ENCODE peak calls at places on chromosomes 2 and 18, in nine cellular contexts. H is neural progenitor cell, P is A549, N is dorsolateral prefrontal cortex, O is BJ, G is fibroblast of mammary gland, B is astrocyte of the spinal cord, Q is natural killer cell, Z is glutamatergic neuron. K is an unnamed sample.

GRCh38 chr2:160562730-160563129 is 69.1 kb upstream of the RBMS1 start:
- DNase-seq in Q (no peak), N (no peak), Z (no peak), G (no peak), H (no peak), P (peak), B (no peak), O (no peak), K (no peak)

GRCh38 chr2:164155558-164155957 is 419.8 kb upstream of the FIGN start:
- DNase-seq in G (no peak), B (no peak), Z (no peak), N (no peak), P (no peak), H (no peak), O (no peak), Q (no peak), K (no peak)

GRCh38 chr2:73700661-73701447 is 36.3 kb downstream of the TPRKB start:
- DNase-seq in Z (no peak), B (no peak), G (no peak), N (no peak), H (no peak), P (no peak), Q (no peak), O (no peak), K (no peak)

GRCh38 chr2:38440655-38441054 is 63.6 kb upstream of the ATL2 start:
- DNase-seq in Q (no peak), B (no peak), Z (no peak), O (no peak), P (no peak), H (no peak), N (no peak), G (no peak), K (no peak)

GRCh38 chr18:46639386-46639785 is 17.6 kb downstream of the LOXHD1 start:
- DNase-seq in G (no peak), Z (no peak), N (no peak), H (no peak), Q (no peak), O (no peak), B (no peak), P (no peak), K (no peak)

GRCh38 chr2:96264656-96265348 is 995 bp downstream of the TMEM127 start:
- DNase-seq in O (no peak), G (peak), B (peak), P (no peak), Z (peak), Q (peak), N (no peak), H (peak), K (no peak)

GRCh38 chr2:205290299-205290698 is 392.0 kb upstream of the NRP2 start:
- DNase-seq in Q (no peak), Z (no peak), N (no peak), O (no peak), P (no peak), G (no peak), B (no peak), H (no peak), K (no peak)

GRCh38 chr2:159454185-159454584 is 162.2 kb downstream of the BAZ2B start:
- DNase-seq in B (no peak), Q (no peak), O (no peak), H (no peak), G (peak), N (no peak), P (peak), Z (no peak), K (no peak)

GRCh38 chr2:105860567-105860966 is 115.9 kb downstream of the NCK2 start:
- DNase-seq in O (no peak), G (no peak), Q (no peak), N (no peak), B (no peak), Z (no peak), H (no peak), P (no peak), K (no peak)

GRCh38 chr2:1704606-1705556 is 39.4 kb downstream of the PXDN start:
- DNase-seq in Z (peak), G (no peak), O (no peak), B (no peak), N (no peak), H (no peak), Q (no peak), P (no peak), K (no peak)

GRCh38 chr2:142112648-142113278 is 18.1 kb downstream of the LRP1B start:
- DNase-seq in B (peak), Q (no peak), Z (no peak), H (no peak), P (peak), O (peak), G (peak), N (no peak), K (no peak)

GRCh38 chr2:238939074-238939473 is 91.2 kb downstream of the TWIST2 start:
- DNase-seq in N (no peak), H (no peak), Z (no peak), B (no peak), Q (no peak), P (no peak), O (peak), G (no peak), K (no peak)

GRCh38 chr18:34840416-34840815 is 130.3 kb downstream of the DTNA start:
- DNase-seq in G (no peak), B (no peak), H (no peak), Z (no peak), O (no peak), P (no peak), Q (no peak), N (no peak), K (no peak)

GRCh38 chr18:12032786-12033642 is 51.7 kb downstream of the IMPA2 start:
- DNase-seq in B (peak), H (no peak), Z (no peak), G (peak), O (peak), P (no peak), N (no peak), Q (no peak), K (no peak)

GRCh38 chr2:26725516-26725810 is 32.9 kb downstream of the KCNK3 start:
- DNase-seq in P (no peak), Z (no peak), N (no peak), B (no peak), Q (no peak), O (no peak), G (no peak), H (no peak), K (no peak)

GRCh38 chr2:26730549-26730948 is 33.5 kb upstream of the SLC35F6 start:
- DNase-seq in Q (no peak), H (no peak), B (no peak), O (no peak), P (no peak), N (no peak), Z (no peak), G (no peak), K (no peak)

GRCh38 chr2:26729311-26729710 is 34.8 kb upstream of the SLC35F6 start:
- DNase-seq in P (no peak), Z (no peak), G (no peak), N (no peak), O (no peak), H (no peak), Q (no peak), B (no peak), K (no peak)

GRCh38 chr2:26726229-26726628 is 33.7 kb downstream of the KCNK3 start:
- DNase-seq in O (no peak), P (no peak), B (no peak), H (no peak), Q (no peak), G (no peak), Z (no peak), N (no peak), K (no peak)

DNA sequence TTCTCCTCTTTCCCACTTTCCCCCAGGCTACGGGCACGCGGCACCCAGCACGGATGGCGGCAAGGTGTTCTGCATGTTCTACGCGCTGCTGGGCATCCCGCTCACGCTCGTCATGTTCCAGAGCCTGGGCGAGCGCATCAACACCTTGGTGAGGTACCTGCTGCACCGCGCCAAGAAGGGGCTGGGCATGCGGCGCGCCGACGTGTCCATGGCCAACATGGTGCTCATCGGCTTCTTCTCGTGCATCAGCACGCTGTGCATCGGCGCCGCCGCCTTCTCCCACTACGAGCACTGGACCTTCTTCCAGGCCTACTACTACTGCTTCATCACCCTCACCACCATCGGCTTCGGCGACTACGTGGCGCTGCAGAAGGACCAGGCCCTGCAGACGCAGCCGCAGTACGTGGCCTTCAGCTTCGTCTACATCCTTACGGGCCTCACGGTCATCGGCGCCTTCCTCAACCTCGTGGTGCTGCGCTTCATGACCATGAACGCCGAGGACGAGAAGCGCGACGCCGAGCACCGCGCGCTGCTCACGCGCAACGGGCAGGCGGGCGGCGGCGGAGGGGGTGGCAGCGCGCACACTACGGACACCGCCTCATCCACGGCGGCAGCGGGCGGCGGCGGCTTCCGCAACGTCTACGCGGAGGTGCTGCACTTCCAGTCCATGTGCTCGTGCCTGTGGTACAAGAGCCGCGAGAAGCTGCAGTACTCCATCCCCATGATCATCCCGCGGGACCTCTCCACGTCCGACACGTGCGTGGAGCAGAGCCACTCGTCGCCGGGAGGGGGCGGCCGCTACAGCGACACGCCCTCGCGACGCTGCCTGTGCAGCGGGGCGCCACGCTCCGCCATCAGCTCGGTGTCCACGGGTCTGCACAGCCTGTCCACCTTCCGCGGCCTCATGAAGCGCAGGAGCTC is 35.4 kb downstream of the KCNK3 start:
- DNase-seq in G (no peak), H (no peak), Z (no peak), N (no peak), Q (no peak), O (no peak), P (no peak), B (no peak), K (no peak)
- TF ChIP-seq CTCF in G (no peak), H (no peak), Z (no peak), N (no peak), Q (peak), O (peak), P (no peak), B (peak), K (no peak)

GRCh38 chr2:39609917-39610316 is 55.8 kb upstream of the TMEM178A start:
- DNase-seq in H (no peak), N (no peak), G (no peak), Q (no peak), Z (no peak), O (no peak), B (no peak), P (no peak), K (no peak)
- TF ChIP-seq CTCF in H (no peak), N (no peak), G (no peak), Q (no peak), Z (no peak), O (no peak), B (no peak), P (no peak), K (no peak)

GRCh38 chr18:658947-659533 is 1.6 kb downstream of the TYMS start:
- DNase-seq in Q (no peak), O (no peak), B (no peak), H (no peak), Z (no peak), N (no peak), P (no peak), G (no peak), K (no peak)

GRCh38 chr18:657998-658946 is 819 bp downstream of the TYMS start:
- DNase-seq in Z (peak), P (peak), G (peak), N (peak), B (peak), Q (peak), O (peak), H (peak), K (peak)

GRCh38 chr18:659597-659996 is 2.1 kb downstream of the TYMS start:
- DNase-seq in Z (no peak), N (no peak), O (no peak), H (no peak), G (no peak), Q (no peak), B (no peak), P (no peak), K (no peak)

GRCh38 chr18:655445-655844 is 2.0 kb upstream of the TYMS start:
- DNase-seq in Q (no peak), N (no peak), O (no peak), P (no peak), Z (no peak), G (no peak), B (no peak), H (no peak), K (no peak)

GRCh38 chr18:657311-657997 is at the start of gene TYMS:
- DNase-seq in P (peak), Q (peak), Z (peak), O (no peak), G (peak), B (peak), H (peak), N (no peak), K (peak)
- TF ChIP-seq CTCF in P (no peak), Q (no peak), Z (no peak), O (peak), G (no peak), B (peak), H (peak), N (no peak), K (no peak)

GRCh38 chr18:69585696-69586095 is 185.0 kb downstream of the DOK6 start:
- DNase-seq in G (no peak), Q (no peak), O (no peak), Z (no peak), B (no peak), N (no peak), H (no peak), P (no peak), K (no peak)

GRCh38 chr18:69586581-69586980 is 185.9 kb downstream of the DOK6 start:
- DNase-seq in P (no peak), O (no peak), Z (no peak), N (no peak), H (no peak), G (no peak), B (no peak), Q (no peak), K (no peak)

GRCh38 chr18:69590150-69590549 is 189.5 kb downstream of the DOK6 start:
- DNase-seq in Q (no peak), Z (no peak), N (no peak), P (no peak), O (no peak), H (no peak), B (no peak), G (peak), K (no peak)

GRCh38 chr18:69584429-69584828 is 183.7 kb downstream of the DOK6 start:
- DNase-seq in Q (no peak), P (no peak), G (no peak), O (no peak), Z (no peak), H (no peak), B (no peak), N (no peak), K (no peak)

DNA sequence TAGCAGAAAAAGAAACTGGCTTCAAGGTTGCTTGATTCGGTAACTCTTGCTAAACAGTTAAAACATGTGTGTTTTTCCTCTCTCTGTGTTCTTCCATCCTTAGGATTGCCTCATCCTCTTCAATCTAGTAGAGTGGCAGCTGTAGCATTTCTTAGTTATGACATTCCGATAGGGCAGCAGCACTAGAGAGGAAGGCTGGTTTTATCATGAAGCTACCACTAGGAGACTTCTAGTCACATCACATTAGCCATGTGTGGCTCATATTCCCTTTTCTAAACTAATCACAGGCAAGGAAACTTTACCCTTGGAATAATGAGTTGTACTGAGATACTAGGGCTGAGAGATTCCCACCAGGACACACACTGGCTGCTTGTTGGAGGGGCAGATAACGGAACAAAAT is 187.6 kb downstream of the DOK6 start:
- DNase-seq in N (no peak), P (peak), H (no peak), B (no peak), G (no peak), Q (no peak), Z (no peak), O (no peak), K (no peak)
- TF ChIP-seq CTCF in N (no peak), P (no peak), H (peak), B (no peak), G (no peak), Q (no peak), Z (no peak), O (no peak), K (no peak)

GRCh38 chr2:207729465-207729998 is 18.1 kb downstream of the CCNYL1 start:
- DNase-seq in O (no peak), P (no peak), Q (no peak), H (no peak), B (no peak), G (no peak), Z (no peak), N (no peak), K (no peak)

GRCh38 chr2:207733597-207734240 is 22.3 kb downstream of the CCNYL1 start:
- DNase-seq in N (no peak), O (no peak), H (no peak), G (no peak), B (no peak), P (no peak), Z (no peak), Q (no peak), K (no peak)

GRCh38 chr2:207734636-207735512 is 23.4 kb downstream of the CCNYL1 start:
- DNase-seq in H (no peak), Q (no peak), G (no peak), Z (no peak), N (no peak), B (no peak), O (no peak), P (no peak), K (no peak)

GRCh38 chr2:207731138-207731537 is 19.7 kb downstream of the CCNYL1 start:
- DNase-seq in N (no peak), G (no peak), O (no peak), P (no peak), Z (no peak), H (no peak), Q (no peak), B (no peak), K (no peak)

GRCh38 chr2:207734264-207734635 is 22.8 kb downstream of the CCNYL1 start:
- DNase-seq in N (no peak), Z (no peak), B (peak), P (peak), O (no peak), G (peak), Q (no peak), H (no peak), K (no peak)
- TF ChIP-seq CTCF in N (peak), Z (no peak), B (peak), P (peak), O (peak), G (peak), Q (no peak), H (peak), K (peak)

GRCh38 chr2:75719616-75720015 is 8.9 kb upstream of the GCFC2 start:
- DNase-seq in P (no peak), G (no peak), O (no peak), B (no peak), Z (no peak), Q (no peak), N (no peak), H (no peak), K (no peak)
- TF ChIP-seq CTCF in P (no peak), G (no peak), O (no peak), B (no peak), Z (no peak), Q (no peak), N (no peak), H (no peak), K (no peak)

GRCh38 chr2:177545981-177546600 is 153.5 kb downstream of the AGPS start:
- DNase-seq in N (no peak), Q (no peak), Z (no peak), O (no peak), B (no peak), G (no peak), H (no peak), P (no peak), K (no peak)
- TF ChIP-seq CTCF in N (no peak), Q (no peak), Z (no peak), O (no peak), B (no peak), G (no peak), H (no peak), P (no peak), K (no peak)

DNA sequence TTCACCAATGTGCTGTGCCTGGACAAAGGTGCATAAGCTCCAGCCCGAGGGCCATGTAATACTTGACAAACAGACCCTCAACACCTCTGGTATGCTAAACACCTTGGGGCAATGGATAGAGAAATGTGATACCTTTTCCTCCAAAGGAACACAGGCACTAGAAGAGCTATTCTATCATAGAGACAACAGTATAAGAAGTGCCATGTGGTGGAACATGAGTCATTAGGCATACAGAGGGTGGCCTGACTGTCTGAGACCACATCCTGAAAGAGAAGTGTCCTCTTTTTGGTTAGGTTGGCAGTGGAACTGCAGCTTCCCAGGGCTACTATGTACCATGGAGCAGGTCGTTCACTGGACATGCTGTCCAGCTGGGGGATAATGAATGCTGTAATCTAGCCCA is 153.9 kb downstream of the INSIG2 start:
- DNase-seq in O (no peak), H (no peak), G (peak), B (peak), Q (no peak), Z (no peak), N (no peak), P (no peak), K (no peak)
- TF ChIP-seq CTCF in O (no peak), H (no peak), G (no peak), B (no peak), Q (no peak), Z (no peak), N (no peak), P (no peak), K (no peak)